ENCODE peak calls at places on chromosomes 3 and 15, in five cellular contexts. One of them, this sample, is unnamed.

GRCh38 chr3:79405183-79405582 is 362.6 kb downstream of the ROBO1 start:
- DNase-seq in HCT116: no peak
- DNase-seq in GM12878: no peak
- DNase-seq in HepG2: peak
- DNase-seq in K562: no peak
- DNase-seq in this sample: no peak

GRCh38 chr15:101501703-101502373 is 12.3 kb upstream of the PCSK6 start:
- DNase-seq in HCT116: peak
- DNase-seq in GM12878: no peak
- DNase-seq in HepG2: peak
- DNase-seq in K562: peak
- DNase-seq in this sample: no peak

GRCh38 chr3:123104550-123104949 is 37.7 kb downstream of the PDIA5 start:
- DNase-seq in HCT116: no peak
- DNase-seq in GM12878: no peak
- DNase-seq in HepG2: no peak
- DNase-seq in K562: no peak
- DNase-seq in this sample: no peak

GRCh38 chr3:189629803-189630455 is 1.3 kb upstream of the TP63 start:
- DNase-seq in HCT116: no peak
- DNase-seq in GM12878: no peak
- DNase-seq in HepG2: no peak
- DNase-seq in K562: no peak
- DNase-seq in this sample: no peak

GRCh38 chr3:48598323-48599076 is 3.4 kb upstream of the COL7A1 start:
- DNase-seq in HCT116: no peak
- DNase-seq in GM12878: no peak
- DNase-seq in HepG2: no peak
- DNase-seq in K562: no peak
- DNase-seq in this sample: peak

GRCh38 chr3:10238330-10238995 is 9.8 kb upstream of the TATDN2 start:
- DNase-seq in HCT116: no peak
- DNase-seq in GM12878: no peak
- DNase-seq in HepG2: no peak
- DNase-seq in K562: peak
- DNase-seq in this sample: no peak

GRCh38 chr3:170476291-170476690 is 57.6 kb downstream of the CLDN11 start:
- DNase-seq in HCT116: no peak
- DNase-seq in GM12878: no peak
- DNase-seq in HepG2: no peak
- DNase-seq in K562: no peak
- DNase-seq in this sample: no peak

GRCh38 chr3:141306922-141307321 is 61.4 kb upstream of the ZBTB38 start:
- DNase-seq in HCT116: no peak
- DNase-seq in GM12878: no peak
- DNase-seq in HepG2: no peak
- DNase-seq in K562: no peak
- DNase-seq in this sample: no peak

GRCh38 chr15:59002418-59002859 is 15.0 kb downstream of the RNF111 start:
- DNase-seq in HCT116: no peak
- DNase-seq in GM12878: no peak
- DNase-seq in HepG2: no peak
- DNase-seq in K562: no peak
- DNase-seq in this sample: no peak

GRCh38 chr3:122458992-122459391 is 43.1 kb upstream of the WDR5B start:
- DNase-seq in HCT116: peak
- DNase-seq in GM12878: no peak
- DNase-seq in HepG2: no peak
- DNase-seq in K562: no peak
- DNase-seq in this sample: peak

GRCh38 chr3:10745392-10745791 is 70.6 kb upstream of the SLC6A11 start:
- DNase-seq in HCT116: no peak
- DNase-seq in GM12878: no peak
- DNase-seq in HepG2: no peak
- DNase-seq in K562: no peak
- DNase-seq in this sample: no peak

GRCh38 chr3:80688814-80689213 is 921.0 kb upstream of the ROBO1 start:
- DNase-seq in HCT116: no peak
- DNase-seq in GM12878: no peak
- DNase-seq in HepG2: peak
- DNase-seq in K562: no peak
- DNase-seq in this sample: peak

GRCh38 chr15:52370010-52370409 is 74.4 kb upstream of the MYO5C start:
- DNase-seq in HCT116: no peak
- DNase-seq in GM12878: no peak
- DNase-seq in HepG2: no peak
- DNase-seq in K562: no peak
- DNase-seq in this sample: no peak

GRCh38 chr15:100309109-100309983 is 32.4 kb downstream of the ADAMTS17 start:
- DNase-seq in HCT116: no peak
- DNase-seq in GM12878: no peak
- DNase-seq in HepG2: no peak
- DNase-seq in K562: no peak
- DNase-seq in this sample: no peak

GRCh38 chr3:36303286-36303685 is 77.0 kb upstream of the STAC start:
- DNase-seq in HCT116: no peak
- DNase-seq in GM12878: no peak
- DNase-seq in HepG2: no peak
- DNase-seq in K562: no peak
- DNase-seq in this sample: no peak

GRCh38 chr3:142651711-142652110 is 55.5 kb downstream of the PLS1 start:
- DNase-seq in HCT116: no peak
- DNase-seq in GM12878: no peak
- DNase-seq in HepG2: no peak
- DNase-seq in K562: peak
- DNase-seq in this sample: no peak

GRCh38 chr3:55959681-55960080 is 472.6 kb upstream of the WNT5A start:
- DNase-seq in HCT116: no peak
- DNase-seq in GM12878: no peak
- DNase-seq in HepG2: no peak
- DNase-seq in K562: no peak
- DNase-seq in this sample: no peak

GRCh38 chr15:57160823-57161560 is 215.3 kb upstream of the CGNL1 start:
- DNase-seq in HCT116: no peak
- DNase-seq in GM12878: no peak
- DNase-seq in HepG2: no peak
- DNase-seq in K562: no peak
- DNase-seq in this sample: no peak

GRCh38 chr3:134074790-134075567 is 45.3 kb upstream of the SLCO2A1 start:
- DNase-seq in HCT116: no peak
- DNase-seq in GM12878: no peak
- DNase-seq in HepG2: no peak
- DNase-seq in K562: no peak
- DNase-seq in this sample: no peak

GRCh38 chr3:108285176-108285575 is 11.2 kb upstream of the HHLA2 start:
- DNase-seq in HCT116: no peak
- DNase-seq in GM12878: no peak
- DNase-seq in HepG2: no peak
- DNase-seq in K562: no peak
- DNase-seq in this sample: no peak

GRCh38 chr3:97763586-97764148 is 891 bp upstream of the ARL6 start:
- DNase-seq in HCT116: no peak
- DNase-seq in GM12878: no peak
- DNase-seq in HepG2: no peak
- DNase-seq in K562: peak
- DNase-seq in this sample: no peak

GRCh38 chr3:171967137-171967783 is 72.1 kb upstream of the FNDC3B start:
- DNase-seq in HCT116: peak
- DNase-seq in GM12878: no peak
- DNase-seq in HepG2: peak
- DNase-seq in K562: peak
- DNase-seq in this sample: no peak

GRCh38 chr15:31067890-31068603 is 33.5 kb downstream of the TRPM1 start:
- DNase-seq in HCT116: no peak
- DNase-seq in GM12878: no peak
- DNase-seq in HepG2: no peak
- DNase-seq in K562: no peak
- DNase-seq in this sample: no peak

GRCh38 chr3:177973241-177973840 is 562.9 kb upstream of the KCNMB2 start:
- DNase-seq in HCT116: no peak
- DNase-seq in GM12878: no peak
- DNase-seq in HepG2: no peak
- DNase-seq in K562: no peak
- DNase-seq in this sample: no peak

GRCh38 chr3:135040321-135041110 is 245.5 kb downstream of the EPHB1 start:
- DNase-seq in HCT116: no peak
- DNase-seq in GM12878: no peak
- DNase-seq in HepG2: no peak
- DNase-seq in K562: no peak
- DNase-seq in this sample: no peak

GRCh38 chr15:53534105-53534839 is 225.2 kb downstream of the WDR72 start:
- DNase-seq in HCT116: no peak
- DNase-seq in GM12878: no peak
- DNase-seq in HepG2: no peak
- DNase-seq in K562: no peak
- DNase-seq in this sample: no peak

GRCh38 chr3:192487032-192487431 is 240.3 kb downstream of the FGF12 start:
- DNase-seq in HCT116: no peak
- DNase-seq in GM12878: no peak
- DNase-seq in HepG2: no peak
- DNase-seq in K562: no peak
- DNase-seq in this sample: no peak

GRCh38 chr15:64749999-64750657 is 25.3 kb downstream of the RBPMS2 start:
- DNase-seq in HCT116: no peak
- DNase-seq in GM12878: no peak
- DNase-seq in HepG2: no peak
- DNase-seq in K562: peak
- DNase-seq in this sample: peak

GRCh38 chr3:4426782-4427344 is 40.2 kb downstream of the SUMF1 start:
- DNase-seq in HCT116: peak
- DNase-seq in GM12878: peak
- DNase-seq in HepG2: peak
- DNase-seq in K562: peak
- DNase-seq in this sample: no peak

GRCh38 chr3:123347205-123347604 is 101.7 kb downstream of the ADCY5 start:
- DNase-seq in HCT116: no peak
- DNase-seq in GM12878: no peak
- DNase-seq in HepG2: no peak
- DNase-seq in K562: no peak
- DNase-seq in this sample: no peak

GRCh38 chr15:62517541-62517940 is 352.5 kb upstream of the C2CD4B start:
- DNase-seq in HCT116: no peak
- DNase-seq in GM12878: no peak
- DNase-seq in HepG2: no peak
- DNase-seq in K562: no peak
- DNase-seq in this sample: no peak

GRCh38 chr15:62521396-62521795 is 356.3 kb upstream of the C2CD4B start:
- DNase-seq in HCT116: no peak
- DNase-seq in GM12878: no peak
- DNase-seq in HepG2: no peak
- DNase-seq in K562: no peak
- DNase-seq in this sample: peak

GRCh38 chr15:62524848-62525247 is 359.8 kb upstream of the C2CD4B start:
- DNase-seq in HCT116: no peak
- DNase-seq in GM12878: no peak
- DNase-seq in HepG2: no peak
- DNase-seq in K562: no peak
- DNase-seq in this sample: no peak

GRCh38 chr15:62515696-62516395 is 350.8 kb upstream of the C2CD4B start:
- DNase-seq in HCT116: no peak
- DNase-seq in GM12878: no peak
- DNase-seq in HepG2: no peak
- DNase-seq in K562: no peak
- DNase-seq in this sample: no peak

GRCh38 chr15:62519900-62520299 is 354.8 kb upstream of the C2CD4B start:
- DNase-seq in HCT116: no peak
- DNase-seq in GM12878: no peak
- DNase-seq in HepG2: no peak
- DNase-seq in K562: no peak
- DNase-seq in this sample: no peak
- TF ChIP-seq ZNF274 in HCT116: no peak
- TF ChIP-seq ZNF274 in GM12878: no peak
- TF ChIP-seq ZNF274 in HepG2: no peak
- TF ChIP-seq ZNF274 in K562: no peak
- TF ChIP-seq ZNF274 in this sample: no peak

DNA sequence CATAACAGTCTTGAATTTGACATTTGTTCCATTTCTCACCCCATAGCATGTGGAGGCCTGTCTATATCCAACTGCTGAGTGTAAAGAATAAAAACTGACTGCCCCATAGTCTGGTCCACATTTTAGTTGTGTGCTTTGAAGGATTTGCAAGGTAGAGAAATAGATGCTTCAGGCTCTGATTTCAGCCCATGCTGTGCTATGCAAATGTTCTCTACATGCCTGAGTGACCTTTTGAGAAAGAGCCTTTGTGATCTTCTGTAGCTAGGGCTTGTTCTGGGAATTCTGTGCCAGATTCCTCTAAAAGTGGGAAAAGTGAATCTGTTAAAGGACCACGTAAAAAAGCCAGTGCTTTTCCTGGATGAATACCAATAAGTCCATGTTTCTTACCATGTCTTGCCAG is 5.2 kb downstream of the KCTD6 start:
- DNase-seq in HCT116: no peak
- DNase-seq in GM12878: no peak
- DNase-seq in HepG2: no peak
- DNase-seq in K562: no peak
- DNase-seq in this sample: peak
- H3K9ac ChIP-seq in HCT116: no peak
- H3K9ac ChIP-seq in GM12878: no peak
- H3K9ac ChIP-seq in HepG2: no peak
- H3K9ac ChIP-seq in K562: no peak
- H3K9ac ChIP-seq in this sample: no peak

GRCh38 chr15:91336691-91337090 is 236.6 kb downstream of the SV2B start:
- DNase-seq in HCT116: no peak
- DNase-seq in GM12878: no peak
- DNase-seq in HepG2: no peak
- DNase-seq in K562: no peak
- DNase-seq in this sample: no peak

GRCh38 chr15:91335702-91336101 is 235.6 kb downstream of the SV2B start:
- DNase-seq in HCT116: no peak
- DNase-seq in GM12878: no peak
- DNase-seq in HepG2: no peak
- DNase-seq in K562: no peak
- DNase-seq in this sample: no peak

GRCh38 chr15:91342091-91342490 is 242.0 kb downstream of the SV2B start:
- DNase-seq in HCT116: no peak
- DNase-seq in GM12878: no peak
- DNase-seq in HepG2: no peak
- DNase-seq in K562: no peak
- DNase-seq in this sample: no peak

DNA sequence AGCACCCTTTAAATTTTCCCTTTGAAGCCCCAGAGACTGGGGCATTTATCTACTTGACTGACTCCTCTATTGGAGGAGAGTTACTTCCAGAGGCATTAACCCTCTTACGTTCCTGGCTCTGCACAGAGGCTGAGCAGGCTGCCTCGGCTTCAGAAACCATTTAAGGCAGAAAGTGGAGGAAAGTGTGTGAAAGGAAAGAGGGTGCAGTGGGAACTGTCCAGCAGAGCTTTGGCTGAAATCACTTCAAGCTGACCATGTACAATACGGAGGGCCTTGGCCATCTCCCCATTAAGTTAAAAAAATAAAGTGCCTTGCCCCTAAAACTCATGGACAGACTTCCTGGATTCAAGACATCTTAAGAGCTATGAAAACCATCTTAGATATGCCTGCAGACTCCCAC is 238.7 kb downstream of the SV2B start:
- DNase-seq in HCT116: no peak
- DNase-seq in GM12878: no peak
- DNase-seq in HepG2: no peak
- DNase-seq in K562: no peak
- DNase-seq in this sample: peak
- TF ChIP-seq ZNF274 in HCT116: no peak
- TF ChIP-seq ZNF274 in GM12878: no peak
- TF ChIP-seq ZNF274 in HepG2: no peak
- TF ChIP-seq ZNF274 in K562: no peak
- TF ChIP-seq ZNF274 in this sample: no peak

GRCh38 chr15:71707230-71708051 is 102.9 kb upstream of the NR2E3 start:
- DNase-seq in HCT116: no peak
- DNase-seq in GM12878: no peak
- DNase-seq in HepG2: no peak
- DNase-seq in K562: no peak
- DNase-seq in this sample: no peak
- H3K9ac ChIP-seq in HCT116: no peak
- H3K9ac ChIP-seq in GM12878: no peak
- H3K9ac ChIP-seq in HepG2: no peak
- H3K9ac ChIP-seq in K562: no peak
- H3K9ac ChIP-seq in this sample: no peak